ENCODE peak calls at places on chromosome 2, in four cellular contexts. Q is activated gamma-delta T cell treated with Interleukin-2 at 50 U/mL for 16 hours, F is HTR-8/SVneo, I is heart left ventricle. Z is an unnamed sample.

GRCh38 chr2:181466661-181467576 is 9.7 kb downstream of the ITGA4 start:
- DNase-seq in Q (peak), F (no peak), I (peak), Z (peak)

GRCh38 chr2:6459138-6459537 is 406.6 kb downstream of the CMPK2 start:
- DNase-seq in F (no peak), Q (no peak), I (no peak), Z (no peak)

GRCh38 chr2:239770240-239770639 is 254.9 kb downstream of the NDUFA10 start:
- DNase-seq in F (no peak), I (no peak), Q (no peak), Z (no peak)

GRCh38 chr2:240885980-240886565 is 9.9 kb downstream of the MAB21L4 start:
- DNase-seq in Q (no peak), F (no peak), I (no peak), Z (no peak)

GRCh38 chr2:29777164-29777563 is 144.2 kb downstream of the ALK start:
- DNase-seq in I (no peak), Q (no peak), F (no peak), Z (no peak)

GRCh38 chr2:127422631-127423475 is 4.6 kb downstream of the PROC start:
- DNase-seq in Q (no peak), I (no peak), F (no peak), Z (no peak)

GRCh38 chr2:37156071-37156856 is 516 bp downstream of the EIF2AK2 start:
- DNase-seq in F (peak), I (peak), Q (peak), Z (no peak)

GRCh38 chr2:27013738-27014137 is 19.0 kb upstream of the TMEM214 start:
- DNase-seq in I (no peak), F (no peak), Q (no peak), Z (no peak)

GRCh38 chr2:36246320-36246990 is 109.1 kb upstream of the CRIM1 start:
- DNase-seq in F (no peak), I (no peak), Q (no peak), Z (no peak)

GRCh38 chr2:82656370-82656769 is 1802.7 kb downstream of the SUCLG1 start:
- DNase-seq in F (no peak), I (no peak), Q (no peak), Z (no peak)

GRCh38 chr2:152421521-152422367 is 86.8 kb downstream of the FMNL2 start:
- DNase-seq in Q (no peak), I (peak), F (peak), Z (peak)

GRCh38 chr2:230928701-230929380 is 3.8 kb upstream of the GPR55 start:
- DNase-seq in Q (no peak), F (no peak), I (peak), Z (no peak)

GRCh38 chr2:113175101-113175628 is 1.4 kb downstream of the PSD4 start:
- DNase-seq in F (no peak), Q (peak), I (no peak), Z (no peak)

GRCh38 chr2:120238728-120239487 is 13.7 kb upstream of the RALB start:
- DNase-seq in Q (no peak), F (peak), I (no peak), Z (no peak)

GRCh38 chr2:121626777-121627524 is 22.3 kb downstream of the CLASP1 start:
- DNase-seq in I (no peak), Q (no peak), F (no peak), Z (no peak)

GRCh38 chr2:215826376-215826775 is 187.0 kb downstream of the MREG start:
- DNase-seq in Q (no peak), I (no peak), F (no peak), Z (no peak)

GRCh38 chr2:24010477-24011277 is 792 bp downstream of the MFSD2B start:
- DNase-seq in F (no peak), I (no peak), Q (no peak), Z (no peak)

GRCh38 chr2:98140210-98140609 is 53.2 kb downstream of the VWA3B start:
- DNase-seq in F (no peak), I (peak), Q (no peak), Z (no peak)

GRCh38 chr2:162731917-162732804 is 106.4 kb downstream of the KCNH7 start:
- DNase-seq in I (no peak), F (no peak), Q (no peak), Z (no peak)

GRCh38 chr2:121898483-121898882 is 143.0 kb downstream of the TSN start:
- DNase-seq in I (no peak), Q (no peak), F (no peak), Z (peak)

GRCh38 chr2:42917374-42918017 is 125.1 kb upstream of the HAAO start:
- DNase-seq in I (peak), F (no peak), Q (no peak), Z (no peak)

GRCh38 chr2:124911560-124911959 is 886.5 kb downstream of the CNTNAP5 start:
- DNase-seq in F (no peak), I (no peak), Q (no peak), Z (no peak)

GRCh38 chr2:200042102-200042735 is 86.8 kb downstream of the MAIP1 start:
- DNase-seq in I (no peak), Q (no peak), F (peak), Z (no peak)

GRCh38 chr2:177397501-177398289 is 5.1 kb downstream of the AGPS start:
- DNase-seq in Q (no peak), F (peak), I (no peak), Z (no peak)

GRCh38 chr2:69041214-69041613 is 28.2 kb downstream of the ANTXR1 start:
- DNase-seq in Q (no peak), F (no peak), I (no peak), Z (no peak)

GRCh38 chr2:212173771-212174510 is 364.7 kb downstream of the ERBB4 start:
- DNase-seq in I (no peak), F (peak), Q (no peak), Z (no peak)

GRCh38 chr2:190785380-190785779 is 95.2 kb upstream of the GLS start:
- DNase-seq in I (no peak), Q (no peak), F (no peak), Z (no peak)

GRCh38 chr2:218721934-218722333 is 11.3 kb downstream of the TTLL4 start:
- DNase-seq in Q (no peak), F (no peak), I (no peak), Z (no peak)

GRCh38 chr2:31420936-31421335 is 6.4 kb upstream of the XDH start:
- DNase-seq in I (no peak), Q (no peak), F (no peak), Z (no peak)

GRCh38 chr2:235463893-235464292 is 29.9 kb upstream of the AGAP1 start:
- DNase-seq in Q (no peak), F (no peak), I (peak), Z (no peak)

GRCh38 chr2:181073896-181074295 is 93.5 kb downstream of the UBE2E3 start:
- DNase-seq in I (no peak), Q (no peak), F (no peak), Z (no peak)

GRCh38 chr2:207296265-207296948 is 130.7 kb upstream of the KLF7 start:
- DNase-seq in I (peak), Q (no peak), F (no peak), Z (no peak)

GRCh38 chr2:104872034-104872865 is 18.3 kb downstream of the POU3F3 start:
- DNase-seq in F (no peak), Q (no peak), I (no peak), Z (no peak)

GRCh38 chr2:72004976-72005375 is 142.7 kb downstream of the CYP26B1 start:
- DNase-seq in I (no peak), Q (no peak), F (no peak), Z (no peak)

GRCh38 chr2:70473101-70473722 is 80.4 kb downstream of the TGFA start:
- DNase-seq in Q (no peak), F (no peak), I (no peak), Z (no peak)

GRCh38 chr2:219308142-219309093 is 783 bp downstream of the PTPRN start:
- DNase-seq in Q (peak), F (peak), I (peak), Z (peak)

GRCh38 chr2:218296200-218296599 is 3.9 kb upstream of the TMBIM1 start:
- DNase-seq in I (no peak), Q (no peak), F (no peak), Z (no peak)

GRCh38 chr2:120876526-120877280 is 141.0 kb downstream of the GLI2 start:
- DNase-seq in I (no peak), F (no peak), Q (no peak), Z (no peak)

Z was measured in NCI-H460.